ENCODE peak calls at places on chromosomes 4 and X, in nine cellular contexts. Y is SJSA1; U is dorsolateral prefrontal cortex; S is HTR-8/SVneo; B is aorta; T is right atrium auricular region; V is IMR-90; H is activated T-helper 1 cell treated with anti-CD3 and anti-CD28 coated beads, Interleukin-2, amount 50 U/mL, for 16 hours; R is fibroblast of the conjunctiva. D is an unnamed sample.

GRCh38 chr4:44150091-44150576 is 298.5 kb downstream of the KCTD8 start:
- DNase-seq in Y (peak), U (no peak), S (peak), B (no peak), T (no peak), V (peak), H (no peak), R (no peak), D (no peak)

GRCh38 chr4:122968227-122968812 is 45.9 kb upstream of the NUDT6 start:
- DNase-seq in Y (no peak), U (no peak), S (no peak), B (no peak), T (no peak), V (peak), H (no peak), R (no peak), D (no peak)

GRCh38 chr4:107548211-107548905 is 171.7 kb downstream of the PAPSS1 start:
- DNase-seq in Y (no peak), U (no peak), S (no peak), B (no peak), T (no peak), V (peak), H (no peak), R (no peak), D (no peak)

GRCh38 chr4:138909605-138910004 is 106.0 kb upstream of the NOCT start:
- DNase-seq in Y (no peak), U (no peak), S (no peak), B (no peak), T (no peak), V (no peak), H (no peak), R (no peak), D (no peak)

GRCh38 chrX:68830486-68831404 is 1.9 kb downstream of the EFNB1 start:
- DNase-seq in Y (no peak), U (no peak), S (no peak), B (peak), T (peak), V (no peak), H (no peak), R (no peak), D (no peak)

GRCh38 chrX:86103061-86103460 is 45.2 kb upstream of the DACH2 start:
- DNase-seq in Y (no peak), U (no peak), S (no peak), B (no peak), T (no peak), V (no peak), H (no peak), R (no peak), D (no peak)

GRCh38 chr4:152115794-152116193 is 355.0 kb upstream of the GATB start:
- DNase-seq in Y (no peak), U (no peak), S (no peak), B (no peak), T (no peak), V (no peak), H (no peak), R (no peak), D (no peak)

GRCh38 chr4:22500128-22500611 is 15.7 kb downstream of the ADGRA3 start:
- DNase-seq in Y (no peak), U (no peak), S (no peak), B (no peak), T (no peak), V (no peak), H (no peak), R (no peak), D (peak)

GRCh38 chrX:23854122-23854521 is 53.6 kb downstream of the APOO start:
- DNase-seq in Y (no peak), U (no peak), S (no peak), B (peak), T (no peak), V (no peak), H (no peak), R (no peak), D (no peak)

GRCh38 chrX:30653415-30654131 is at the start of gene GK:
- DNase-seq in Y (peak), U (peak), S (no peak), B (no peak), T (no peak), V (peak), H (no peak), R (no peak), D (peak)

GRCh38 chr4:27048350-27049100 is 187.9 kb downstream of the STIM2 start:
- DNase-seq in Y (peak), U (no peak), S (peak), B (no peak), T (no peak), V (peak), H (no peak), R (no peak), D (peak)

GRCh38 chr4:184850431-184851199 is 24.8 kb upstream of the ACSL1 start:
- DNase-seq in Y (no peak), U (no peak), S (no peak), B (no peak), T (no peak), V (no peak), H (no peak), R (no peak), D (no peak)

GRCh38 chr4:99471349-99471748 is 36.2 kb upstream of the ADH7 start:
- DNase-seq in Y (no peak), U (no peak), S (no peak), B (no peak), T (no peak), V (no peak), H (no peak), R (no peak), D (no peak)

GRCh38 chr4:845233-845835 is 19.4 kb upstream of the CPLX1 start:
- DNase-seq in Y (no peak), U (no peak), S (no peak), B (peak), T (no peak), V (peak), H (no peak), R (peak), D (no peak)

GRCh38 chr4:173273956-173274355 is 60.2 kb downstream of the HMGB2 start:
- DNase-seq in Y (no peak), U (no peak), S (no peak), B (no peak), T (no peak), V (peak), H (no peak), R (no peak), D (no peak)

GRCh38 chr4:126604273-126604867 is 1028.4 kb upstream of the INTU start:
- DNase-seq in Y (peak), U (no peak), S (peak), B (no peak), T (no peak), V (peak), H (no peak), R (peak), D (peak)

GRCh38 chr4:78032446-78032845 is 24.7 kb upstream of the FRAS1 start:
- DNase-seq in Y (no peak), U (no peak), S (no peak), B (no peak), T (no peak), V (no peak), H (no peak), R (no peak), D (peak)

GRCh38 chrX:1453951-1454785 is 1.5 kb upstream of the ASMTL start:
- DNase-seq in Y (peak), U (peak), S (peak), B (peak), T (peak), V (peak), H (peak), R (peak), D (no peak)

GRCh38 chr4:161555689-161556660 is 607.8 kb downstream of the FSTL5 start:
- DNase-seq in Y (peak), U (no peak), S (no peak), B (no peak), T (no peak), V (peak), H (no peak), R (no peak), D (no peak)

GRCh38 chr4:185259719-185260118 is 50.3 kb downstream of the SNX25 start:
- DNase-seq in Y (no peak), U (no peak), S (no peak), B (no peak), T (no peak), V (no peak), H (no peak), R (no peak), D (no peak)

GRCh38 chrX:82816572-82816971 is 691.5 kb upstream of the POU3F4 start:
- DNase-seq in Y (peak), U (no peak), S (no peak), B (no peak), T (no peak), V (no peak), H (no peak), R (no peak), D (no peak)

GRCh38 chr4:158013858-158014257 is 159.0 kb downstream of the GASK1B start:
- DNase-seq in Y (no peak), U (no peak), S (no peak), B (no peak), T (no peak), V (peak), H (no peak), R (no peak), D (no peak)

GRCh38 chrX:145613894-145614293 is 203.7 kb upstream of the SLITRK2 start:
- DNase-seq in Y (no peak), U (no peak), S (no peak), B (no peak), T (no peak), V (no peak), H (no peak), R (no peak), D (no peak)

GRCh38 chr4:153973942-153974341 is 185.1 kb upstream of the SFRP2 start:
- DNase-seq in Y (no peak), U (no peak), S (no peak), B (no peak), T (no peak), V (no peak), H (no peak), R (no peak), D (no peak)

GRCh38 chr4:4820264-4820663 is 39.2 kb upstream of the MSX1 start:
- DNase-seq in Y (no peak), U (peak), S (no peak), B (no peak), T (no peak), V (no peak), H (no peak), R (no peak), D (no peak)

GRCh38 chr4:4574792-4575191 is 32.9 kb upstream of the STX18 start:
- DNase-seq in Y (peak), U (no peak), S (peak), B (no peak), T (peak), V (peak), H (no peak), R (peak), D (no peak)

GRCh38 chr4:94420356-94420755 is 31.4 kb upstream of the PDLIM5 start:
- DNase-seq in Y (no peak), U (no peak), S (no peak), B (no peak), T (no peak), V (no peak), H (no peak), R (no peak), D (no peak)

GRCh38 chr4:108171541-108172230 is 3.0 kb upstream of the LEF1 start:
- DNase-seq in Y (peak), U (no peak), S (no peak), B (no peak), T (no peak), V (no peak), H (peak), R (no peak), D (no peak)

GRCh38 chr4:141768954-141769353 is 132.6 kb downstream of the IL15 start:
- DNase-seq in Y (no peak), U (no peak), S (peak), B (no peak), T (no peak), V (peak), H (no peak), R (peak), D (no peak)

GRCh38 chr4:3468154-3468553 is 5.0 kb downstream of the DOK7 start:
- DNase-seq in Y (no peak), U (no peak), S (no peak), B (no peak), T (no peak), V (no peak), H (no peak), R (no peak), D (no peak)

GRCh38 chrX:7689791-7690412 is 153.1 kb upstream of the VCX start:
- DNase-seq in Y (no peak), U (no peak), S (no peak), B (no peak), T (no peak), V (no peak), H (no peak), R (no peak), D (no peak)

GRCh38 chrX:96435636-96436035 is 249.0 kb upstream of the DIAPH2 start:
- DNase-seq in Y (peak), U (no peak), S (no peak), B (no peak), T (no peak), V (peak), H (no peak), R (no peak), D (no peak)

GRCh38 chr4:152382057-152382785 is 153.7 kb downstream of the FBXW7 start:
- DNase-seq in Y (no peak), U (no peak), S (no peak), B (no peak), T (no peak), V (peak), H (no peak), R (no peak), D (no peak)

GRCh38 chr4:38857354-38858096 is 908 bp upstream of the TLR6 start:
- DNase-seq in Y (peak), U (no peak), S (peak), B (no peak), T (peak), V (peak), H (no peak), R (peak), D (no peak)

GRCh38 chrX:131057706-131058105 is 440 bp upstream of the ARHGAP36 start:
- DNase-seq in Y (no peak), U (no peak), S (no peak), B (no peak), T (no peak), V (no peak), H (no peak), R (no peak), D (no peak)